ENCODE peak calls at places on chromosome 7, in five cellular contexts. One of them, this sample, is unnamed. For H3K4me1, the result is how much of the 10 kb centered on the place peaks cover.

GRCh38 chr7:680411-681127 is 45.9 kb upstream of the DNAAF5 start:
- DNase-seq in mesenchymal stem cell: no peak
- DNase-seq in DND-41: no peak
- DNase-seq in IMR-90: no peak
- DNase-seq in left lung: no peak
- DNase-seq in this sample: no peak

GRCh38 chr7:99173787-99174186 is 29.9 kb upstream of the SMURF1 start:
- DNase-seq in mesenchymal stem cell: no peak
- DNase-seq in DND-41: no peak
- DNase-seq in IMR-90: no peak
- DNase-seq in left lung: no peak
- DNase-seq in this sample: no peak

GRCh38 chr7:100483728-100484635 is at the start of gene NYAP1:
- DNase-seq in mesenchymal stem cell: peak
- DNase-seq in DND-41: peak
- DNase-seq in IMR-90: peak
- DNase-seq in left lung: no peak
- DNase-seq in this sample: peak

GRCh38 chr7:128962837-128963236 is 25.1 kb downstream of the IRF5 start:
- DNase-seq in mesenchymal stem cell: no peak
- DNase-seq in DND-41: no peak
- DNase-seq in IMR-90: no peak
- DNase-seq in left lung: no peak
- DNase-seq in this sample: no peak

GRCh38 chr7:107047902-107048782 is 3.6 kb downstream of the PRKAR2B start:
- DNase-seq in mesenchymal stem cell: peak
- DNase-seq in DND-41: no peak
- DNase-seq in IMR-90: peak
- DNase-seq in left lung: no peak
- DNase-seq in this sample: no peak

GRCh38 chr7:910441-910861 is 34.1 kb downstream of the GET4 start:
- DNase-seq in mesenchymal stem cell: no peak
- DNase-seq in DND-41: no peak
- DNase-seq in IMR-90: no peak
- DNase-seq in left lung: peak
- DNase-seq in this sample: no peak

GRCh38 chr7:121385800-121386179 is 10.3 kb downstream of the FAM3C start:
- DNase-seq in mesenchymal stem cell: peak
- DNase-seq in DND-41: no peak
- DNase-seq in IMR-90: peak
- DNase-seq in left lung: no peak
- DNase-seq in this sample: no peak

GRCh38 chr7:158548726-158549125 is 38.9 kb downstream of the PTPRN2 start:
- DNase-seq in mesenchymal stem cell: no peak
- DNase-seq in DND-41: no peak
- DNase-seq in IMR-90: no peak
- DNase-seq in left lung: peak
- DNase-seq in this sample: no peak

GRCh38 chr7:34042406-34042805 is 137.1 kb downstream of the BMPER start:
- DNase-seq in mesenchymal stem cell: peak
- DNase-seq in DND-41: no peak
- DNase-seq in IMR-90: peak
- DNase-seq in left lung: no peak
- DNase-seq in this sample: no peak

GRCh38 chr7:136956671-136957070 is 88.2 kb downstream of the CHRM2 start:
- DNase-seq in mesenchymal stem cell: peak
- DNase-seq in DND-41: no peak
- DNase-seq in IMR-90: peak
- DNase-seq in left lung: no peak
- DNase-seq in this sample: no peak

GRCh38 chr7:116741625-116742316 is 69.8 kb downstream of the MET start:
- DNase-seq in mesenchymal stem cell: no peak
- DNase-seq in DND-41: no peak
- DNase-seq in IMR-90: peak
- DNase-seq in left lung: no peak
- DNase-seq in this sample: no peak

GRCh38 chr7:24069751-24070150 is 214.2 kb upstream of the NPY start:
- DNase-seq in mesenchymal stem cell: no peak
- DNase-seq in DND-41: no peak
- DNase-seq in IMR-90: no peak
- DNase-seq in left lung: no peak
- DNase-seq in this sample: no peak

GRCh38 chr7:121531175-121532070 is 135.3 kb upstream of the FAM3C start:
- DNase-seq in mesenchymal stem cell: peak
- DNase-seq in DND-41: no peak
- DNase-seq in IMR-90: no peak
- DNase-seq in left lung: no peak
- DNase-seq in this sample: no peak

GRCh38 chr7:132836746-132837145 is 245.1 kb downstream of the CHCHD3 start:
- DNase-seq in mesenchymal stem cell: peak
- DNase-seq in DND-41: no peak
- DNase-seq in IMR-90: peak
- DNase-seq in left lung: no peak
- DNase-seq in this sample: no peak

GRCh38 chr7:147170341-147171012 is 1053.9 kb downstream of the CNTNAP2 start:
- DNase-seq in mesenchymal stem cell: no peak
- DNase-seq in DND-41: no peak
- DNase-seq in IMR-90: no peak
- DNase-seq in left lung: peak
- DNase-seq in this sample: no peak

DNA sequence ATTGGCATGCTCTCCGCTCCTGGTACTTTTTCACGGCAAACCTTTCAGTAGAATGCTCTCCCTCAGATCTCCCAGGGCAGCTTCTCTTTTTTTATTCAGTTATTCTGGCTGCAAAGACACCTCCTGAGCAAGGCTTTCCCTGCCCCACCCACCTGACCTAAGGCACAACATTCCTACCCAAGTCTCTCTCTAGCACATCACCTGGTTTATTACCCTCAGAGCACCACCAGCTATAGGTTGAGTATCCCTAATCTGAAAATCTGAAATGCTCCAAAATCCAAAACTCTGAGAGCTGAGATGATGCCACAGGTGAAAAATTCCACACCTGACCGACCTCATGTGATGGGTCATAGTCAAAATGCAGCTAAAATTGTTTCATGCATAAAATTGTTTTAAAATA is 99.6 kb downstream of the GLI3 start:
- DNase-seq in mesenchymal stem cell: no peak
- DNase-seq in DND-41: no peak
- DNase-seq in IMR-90: no peak
- DNase-seq in left lung: no peak
- DNase-seq in this sample: no peak
- H3K27ac ChIP-seq in mesenchymal stem cell: no peak
- H3K27ac ChIP-seq in DND-41: no peak
- H3K27ac ChIP-seq in IMR-90: no peak
- H3K27ac ChIP-seq in left lung: no peak
- H3K27ac ChIP-seq in this sample: no peak

GRCh38 chr7:104998040-104998752 is 15.8 kb upstream of the KMT2E start:
- DNase-seq in mesenchymal stem cell: no peak
- DNase-seq in DND-41: no peak
- DNase-seq in IMR-90: no peak
- DNase-seq in left lung: no peak
- DNase-seq in this sample: no peak
- H3K4me1 ChIP-seq in mesenchymal stem cell: under half
- H3K4me1 ChIP-seq in DND-41: under half
- H3K4me1 ChIP-seq in IMR-90: under half
- H3K4me1 ChIP-seq in left lung: half or more
- H3K4me1 ChIP-seq in this sample: under half

DNA sequence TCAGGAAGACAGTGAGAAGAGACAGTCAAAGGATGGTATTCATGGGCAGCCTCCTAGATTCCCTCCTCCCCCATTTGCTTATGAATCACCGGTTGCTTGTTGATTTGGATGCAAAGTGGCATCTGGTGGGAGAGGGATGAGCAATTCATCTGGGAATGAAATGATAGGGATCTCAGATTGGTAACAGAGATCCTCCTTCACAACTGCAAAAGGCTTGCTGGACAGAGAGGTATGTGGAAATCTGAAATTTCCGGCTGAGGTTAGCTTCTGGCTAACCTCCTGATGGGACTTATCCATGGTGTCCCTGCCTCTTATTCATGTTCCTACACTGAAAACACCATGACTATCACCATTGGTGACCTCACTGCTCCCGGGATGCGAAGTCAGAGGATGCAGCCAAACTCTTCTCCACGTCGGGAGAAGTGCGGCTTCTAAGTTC is 48.4 kb upstream of the PODXL start:
- DNase-seq in mesenchymal stem cell: peak
- DNase-seq in DND-41: no peak
- DNase-seq in IMR-90: peak
- DNase-seq in left lung: no peak
- DNase-seq in this sample: no peak
- H3K27ac ChIP-seq in mesenchymal stem cell: no peak
- H3K27ac ChIP-seq in DND-41: no peak
- H3K27ac ChIP-seq in IMR-90: no peak
- H3K27ac ChIP-seq in left lung: no peak
- H3K27ac ChIP-seq in this sample: no peak

DNA sequence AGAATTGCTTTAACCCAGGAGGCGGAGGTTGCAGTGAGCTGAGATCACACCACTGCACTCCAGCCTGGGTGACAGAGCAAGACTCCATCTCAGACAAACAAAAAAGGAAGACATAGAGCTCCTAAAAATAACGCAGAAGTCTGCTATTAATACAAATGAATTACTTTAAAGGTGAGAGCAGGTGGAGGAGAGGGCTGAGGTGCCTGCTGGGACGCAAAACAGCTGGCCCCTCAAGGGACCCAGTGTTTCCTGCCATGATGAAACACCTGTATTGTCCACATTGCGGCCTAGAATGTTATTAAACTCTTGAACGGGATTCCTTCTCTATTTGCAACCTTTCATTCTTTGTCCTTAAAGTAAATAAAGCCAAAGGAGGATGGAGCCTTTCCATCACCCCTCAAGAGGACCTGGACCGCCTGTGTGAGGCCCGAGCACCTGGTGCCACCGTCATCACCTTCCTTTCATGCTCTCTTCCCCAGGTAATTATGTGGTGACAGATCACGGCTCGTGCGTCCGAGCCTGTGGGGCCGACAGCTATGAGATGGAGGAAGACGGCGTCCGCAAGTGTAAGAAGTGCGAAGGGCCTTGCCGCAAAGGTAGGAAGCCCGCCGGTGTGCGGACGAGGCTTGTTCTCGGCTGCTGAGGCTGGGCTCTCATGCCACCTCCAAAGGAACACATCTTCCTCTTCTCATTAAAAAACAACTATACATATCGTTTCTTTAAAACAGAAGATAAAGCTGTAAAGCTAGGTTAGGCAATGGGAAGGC is 136.7 kb downstream of the EGFR start:
- DNase-seq in mesenchymal stem cell: no peak
- DNase-seq in DND-41: no peak
- DNase-seq in IMR-90: no peak
- DNase-seq in left lung: no peak
- DNase-seq in this sample: no peak
- H3K4me1 ChIP-seq in mesenchymal stem cell: under half
- H3K4me1 ChIP-seq in DND-41: under half
- H3K4me1 ChIP-seq in IMR-90: under half
- H3K4me1 ChIP-seq in left lung: under half
- H3K4me1 ChIP-seq in this sample: under half

GRCh38 chr7:2507917-2508306 is 11.7 kb upstream of the LFNG start:
- DNase-seq in mesenchymal stem cell: no peak
- DNase-seq in DND-41: no peak
- DNase-seq in IMR-90: no peak
- DNase-seq in left lung: no peak
- DNase-seq in this sample: no peak
- H3K27ac ChIP-seq in mesenchymal stem cell: no peak
- H3K27ac ChIP-seq in DND-41: peak
- H3K27ac ChIP-seq in IMR-90: no peak
- H3K27ac ChIP-seq in left lung: no peak
- H3K27ac ChIP-seq in this sample: peak

GRCh38 chr7:30474485-30474884 is 4.1 kb downstream of the NOD1 start:
- DNase-seq in mesenchymal stem cell: no peak
- DNase-seq in DND-41: no peak
- DNase-seq in IMR-90: no peak
- DNase-seq in left lung: no peak
- DNase-seq in this sample: no peak

GRCh38 chr7:30474893-30475292 is 3.7 kb downstream of the NOD1 start:
- DNase-seq in mesenchymal stem cell: peak
- DNase-seq in DND-41: no peak
- DNase-seq in IMR-90: peak
- DNase-seq in left lung: no peak
- DNase-seq in this sample: no peak

GRCh38 chr7:30473393-30473775 is 5.2 kb downstream of the NOD1 start:
- DNase-seq in mesenchymal stem cell: no peak
- DNase-seq in DND-41: no peak
- DNase-seq in IMR-90: no peak
- DNase-seq in left lung: no peak
- DNase-seq in this sample: no peak

GRCh38 chr7:30472771-30473392 is 5.7 kb downstream of the NOD1 start:
- DNase-seq in mesenchymal stem cell: peak
- DNase-seq in DND-41: no peak
- DNase-seq in IMR-90: peak
- DNase-seq in left lung: no peak
- DNase-seq in this sample: no peak

GRCh38 chr7:30473903-30474302 is 4.7 kb downstream of the NOD1 start:
- DNase-seq in mesenchymal stem cell: no peak
- DNase-seq in DND-41: no peak
- DNase-seq in IMR-90: no peak
- DNase-seq in left lung: no peak
- DNase-seq in this sample: no peak
- H3K4me1 ChIP-seq in mesenchymal stem cell: under half
- H3K4me1 ChIP-seq in DND-41: under half
- H3K4me1 ChIP-seq in IMR-90: under half
- H3K4me1 ChIP-seq in left lung: half or more
- H3K4me1 ChIP-seq in this sample: under half

GRCh38 chr7:66399566-66399965 is 194.4 kb downstream of the TPST1 start:
- DNase-seq in mesenchymal stem cell: no peak
- DNase-seq in DND-41: no peak
- DNase-seq in IMR-90: no peak
- DNase-seq in left lung: no peak
- DNase-seq in this sample: no peak
- H3K27ac ChIP-seq in mesenchymal stem cell: no peak
- H3K27ac ChIP-seq in DND-41: no peak
- H3K27ac ChIP-seq in IMR-90: no peak
- H3K27ac ChIP-seq in left lung: no peak
- H3K27ac ChIP-seq in this sample: no peak